ENCODE peak calls at places on chromosomes 6 and 20, in four cellular contexts. One of them, this sample, is unnamed.

GRCh38 chr6:144351338-144351737 is 66.2 kb downstream of the UTRN start:
- DNase-seq in GM10248: no peak
- DNase-seq in psoas muscle: no peak
- DNase-seq in PC-3: no peak
- DNase-seq in this sample: no peak

GRCh38 chr6:1388927-1389790 is at the start of gene FOXF2:
- DNase-seq in GM10248: no peak
- DNase-seq in psoas muscle: peak
- DNase-seq in PC-3: no peak
- DNase-seq in this sample: peak

GRCh38 chr6:136129365-136129764 is 120.7 kb downstream of the MTFR2 start:
- DNase-seq in GM10248: no peak
- DNase-seq in psoas muscle: no peak
- DNase-seq in PC-3: no peak
- DNase-seq in this sample: no peak

GRCh38 chr20:24653306-24653705 is 183.9 kb downstream of the SYNDIG1 start:
- DNase-seq in GM10248: no peak
- DNase-seq in psoas muscle: no peak
- DNase-seq in PC-3: peak
- DNase-seq in this sample: no peak

GRCh38 chr6:35673755-35674154 is 15.0 kb downstream of the FKBP5 start:
- DNase-seq in GM10248: no peak
- DNase-seq in psoas muscle: no peak
- DNase-seq in PC-3: no peak
- DNase-seq in this sample: no peak

GRCh38 chr6:34585512-34586045 is 29.4 kb upstream of the SPDEF start:
- DNase-seq in GM10248: no peak
- DNase-seq in psoas muscle: no peak
- DNase-seq in PC-3: no peak
- DNase-seq in this sample: no peak

GRCh38 chr6:38640216-38640909 is 634 bp upstream of the BTBD9 start:
- DNase-seq in GM10248: no peak
- DNase-seq in psoas muscle: no peak
- DNase-seq in PC-3: no peak
- DNase-seq in this sample: no peak

GRCh38 chr6:31144970-31145340 is 6.1 kb upstream of the PSORS1C2 start:
- DNase-seq in GM10248: no peak
- DNase-seq in psoas muscle: peak
- DNase-seq in PC-3: no peak
- DNase-seq in this sample: no peak

GRCh38 chr6:150008588-150008987 is 16.7 kb downstream of the RAET1L start:
- DNase-seq in GM10248: no peak
- DNase-seq in psoas muscle: no peak
- DNase-seq in PC-3: peak
- DNase-seq in this sample: no peak

DNA sequence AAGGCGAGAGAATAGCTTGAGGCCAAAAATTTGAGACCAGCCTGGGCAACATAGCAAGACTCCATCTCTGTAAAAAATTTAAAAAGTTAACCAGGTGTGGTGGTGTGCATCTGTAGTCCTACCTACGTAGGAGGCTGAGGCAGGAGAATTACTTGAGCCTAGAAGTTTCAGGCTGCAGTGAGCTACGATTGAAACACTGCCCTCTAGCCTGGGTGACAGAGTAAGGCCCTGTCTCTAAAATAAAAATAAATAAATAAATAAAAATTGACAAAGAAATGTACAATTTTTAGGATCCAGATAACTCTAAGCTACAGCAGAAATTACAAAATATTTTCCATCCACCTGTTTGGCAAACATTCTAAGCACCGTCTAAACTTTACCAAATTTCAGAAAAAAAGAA is 941.0 kb upstream of the ADGRB3 start:
- DNase-seq in GM10248: no peak
- DNase-seq in psoas muscle: no peak
- DNase-seq in PC-3: peak
- DNase-seq in this sample: no peak
- TF ChIP-seq CTCF in GM10248: no peak
- TF ChIP-seq CTCF in psoas muscle: no peak
- TF ChIP-seq CTCF in PC-3: peak
- TF ChIP-seq CTCF in this sample: no peak

GRCh38 chr20:45459606-45460005 is 9.9 kb upstream of the WFDC2 start:
- DNase-seq in GM10248: no peak
- DNase-seq in psoas muscle: no peak
- DNase-seq in PC-3: peak
- DNase-seq in this sample: no peak
- TF ChIP-seq CTCF in GM10248: no peak
- TF ChIP-seq CTCF in psoas muscle: no peak
- TF ChIP-seq CTCF in PC-3: peak
- TF ChIP-seq CTCF in this sample: no peak

DNA sequence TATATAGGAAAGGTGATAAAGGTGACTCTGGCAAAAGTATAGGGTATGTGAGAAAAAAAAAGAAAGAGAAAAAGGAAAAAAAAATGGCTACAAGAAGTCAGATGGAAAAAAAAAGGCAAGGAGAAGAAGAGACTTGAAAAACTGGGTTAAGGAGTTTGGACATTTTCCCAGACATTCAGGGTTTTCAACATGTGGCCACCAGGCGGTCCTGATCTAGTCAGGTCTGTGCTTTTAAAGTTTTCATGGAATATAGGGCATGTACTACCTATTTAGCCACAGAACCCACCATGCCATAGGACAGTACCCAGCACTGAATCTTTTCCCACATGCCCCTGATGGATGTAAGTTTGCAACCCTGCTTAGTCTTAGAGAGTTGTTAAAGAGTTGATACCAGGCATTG is 433.7 kb downstream of the MAFB start:
- DNase-seq in GM10248: no peak
- DNase-seq in psoas muscle: no peak
- DNase-seq in PC-3: no peak
- DNase-seq in this sample: no peak
- TF ChIP-seq CTCF in GM10248: no peak
- TF ChIP-seq CTCF in psoas muscle: no peak
- TF ChIP-seq CTCF in PC-3: no peak
- TF ChIP-seq CTCF in this sample: no peak

GRCh38 chr6:168232528-168232927 is 87.0 kb downstream of the DACT2 start:
- DNase-seq in GM10248: no peak
- DNase-seq in psoas muscle: no peak
- DNase-seq in PC-3: no peak
- DNase-seq in this sample: no peak

GRCh38 chr6:168229368-168229752 is 90.2 kb downstream of the DACT2 start:
- DNase-seq in GM10248: no peak
- DNase-seq in psoas muscle: no peak
- DNase-seq in PC-3: no peak
- DNase-seq in this sample: no peak

GRCh38 chr6:168232046-168232445 is 87.5 kb downstream of the DACT2 start:
- DNase-seq in GM10248: no peak
- DNase-seq in psoas muscle: no peak
- DNase-seq in PC-3: no peak
- DNase-seq in this sample: no peak

GRCh38 chr6:168231393-168231957 is 88.1 kb downstream of the DACT2 start:
- DNase-seq in GM10248: no peak
- DNase-seq in psoas muscle: no peak
- DNase-seq in PC-3: no peak
- DNase-seq in this sample: no peak

GRCh38 chr6:168232989-168233874 is 86.3 kb downstream of the DACT2 start:
- DNase-seq in GM10248: no peak
- DNase-seq in psoas muscle: no peak
- DNase-seq in PC-3: no peak
- DNase-seq in this sample: no peak
- TF ChIP-seq CTCF in GM10248: no peak
- TF ChIP-seq CTCF in psoas muscle: no peak
- TF ChIP-seq CTCF in PC-3: no peak
- TF ChIP-seq CTCF in this sample: no peak

DNA sequence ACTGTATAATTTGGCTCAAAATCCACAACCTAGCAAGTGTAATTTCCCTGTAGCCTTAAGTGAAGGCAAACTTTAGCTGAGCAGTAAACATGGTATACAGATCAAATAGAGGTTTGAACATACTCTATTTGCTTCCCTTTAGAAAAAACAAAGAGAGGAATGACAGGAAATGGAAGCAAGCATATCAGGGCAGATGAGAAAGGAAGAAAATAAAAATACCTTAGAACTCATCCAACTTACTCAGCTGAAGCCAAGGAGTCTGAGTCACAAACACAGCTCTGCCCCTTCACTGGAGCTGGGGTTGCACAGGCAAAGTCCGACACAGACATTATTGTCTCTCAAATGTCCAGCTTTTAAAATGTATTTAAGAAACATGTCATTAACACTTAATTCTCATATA is 379.9 kb upstream of the IRAK1BP1 start:
- DNase-seq in GM10248: no peak
- DNase-seq in psoas muscle: no peak
- DNase-seq in PC-3: no peak
- DNase-seq in this sample: no peak
- TF ChIP-seq CTCF in GM10248: no peak
- TF ChIP-seq CTCF in psoas muscle: no peak
- TF ChIP-seq CTCF in PC-3: no peak
- TF ChIP-seq CTCF in this sample: no peak

GRCh38 chr6:130381459-130382380 is 15.9 kb downstream of the TMEM200A start:
- DNase-seq in GM10248: no peak
- DNase-seq in psoas muscle: no peak
- DNase-seq in PC-3: no peak
- DNase-seq in this sample: no peak
- TF ChIP-seq CTCF in GM10248: peak
- TF ChIP-seq CTCF in psoas muscle: no peak
- TF ChIP-seq CTCF in PC-3: no peak
- TF ChIP-seq CTCF in this sample: peak

GRCh38 chr6:109081516-109081915 is 13.1 kb downstream of the SESN1 start:
- DNase-seq in GM10248: no peak
- DNase-seq in psoas muscle: no peak
- DNase-seq in PC-3: no peak
- DNase-seq in this sample: no peak

GRCh38 chr6:109079981-109080380 is 14.7 kb downstream of the SESN1 start:
- DNase-seq in GM10248: no peak
- DNase-seq in psoas muscle: peak
- DNase-seq in PC-3: no peak
- DNase-seq in this sample: no peak

GRCh38 chr6:109083657-109084056 is 11.0 kb downstream of the SESN1 start:
- DNase-seq in GM10248: no peak
- DNase-seq in psoas muscle: no peak
- DNase-seq in PC-3: no peak
- DNase-seq in this sample: no peak

GRCh38 chr6:109081026-109081425 is 13.6 kb downstream of the SESN1 start:
- DNase-seq in GM10248: no peak
- DNase-seq in psoas muscle: peak
- DNase-seq in PC-3: no peak
- DNase-seq in this sample: no peak

GRCh38 chr6:109082178-109082577 is 12.5 kb downstream of the SESN1 start:
- DNase-seq in GM10248: no peak
- DNase-seq in psoas muscle: no peak
- DNase-seq in PC-3: no peak
- DNase-seq in this sample: no peak
- TF ChIP-seq CTCF in GM10248: no peak
- TF ChIP-seq CTCF in psoas muscle: peak
- TF ChIP-seq CTCF in PC-3: no peak
- TF ChIP-seq CTCF in this sample: no peak

GRCh38 chr6:154143753-154144152 is 104.7 kb downstream of the OPRM1 start:
- DNase-seq in GM10248: no peak
- DNase-seq in psoas muscle: no peak
- DNase-seq in PC-3: no peak
- DNase-seq in this sample: no peak
- TF ChIP-seq CTCF in GM10248: no peak
- TF ChIP-seq CTCF in psoas muscle: no peak
- TF ChIP-seq CTCF in PC-3: no peak
- TF ChIP-seq CTCF in this sample: no peak

GRCh38 chr20:13006825-13007224 is 1.9 kb upstream of the SPTLC3 start:
- DNase-seq in GM10248: no peak
- DNase-seq in psoas muscle: no peak
- DNase-seq in PC-3: peak
- DNase-seq in this sample: no peak
- TF ChIP-seq CTCF in GM10248: no peak
- TF ChIP-seq CTCF in psoas muscle: no peak
- TF ChIP-seq CTCF in PC-3: no peak
- TF ChIP-seq CTCF in this sample: no peak

GRCh38 chr6:20791932-20792331 is 257.7 kb downstream of the CDKAL1 start:
- DNase-seq in GM10248: no peak
- DNase-seq in psoas muscle: no peak
- DNase-seq in PC-3: no peak
- DNase-seq in this sample: no peak

GRCh38 chr6:20791074-20791473 is 256.8 kb downstream of the CDKAL1 start:
- DNase-seq in GM10248: no peak
- DNase-seq in psoas muscle: no peak
- DNase-seq in PC-3: no peak
- DNase-seq in this sample: no peak

GRCh38 chr6:20790032-20790791 is 256.0 kb downstream of the CDKAL1 start:
- DNase-seq in GM10248: no peak
- DNase-seq in psoas muscle: no peak
- DNase-seq in PC-3: no peak
- DNase-seq in this sample: no peak

GRCh38 chr6:20793174-20793573 is 258.9 kb downstream of the CDKAL1 start:
- DNase-seq in GM10248: no peak
- DNase-seq in psoas muscle: no peak
- DNase-seq in PC-3: no peak
- DNase-seq in this sample: no peak

GRCh38 chr6:20789162-20789561 is 254.9 kb downstream of the CDKAL1 start:
- DNase-seq in GM10248: no peak
- DNase-seq in psoas muscle: no peak
- DNase-seq in PC-3: no peak
- DNase-seq in this sample: no peak
- TF ChIP-seq CTCF in GM10248: no peak
- TF ChIP-seq CTCF in psoas muscle: peak
- TF ChIP-seq CTCF in PC-3: no peak
- TF ChIP-seq CTCF in this sample: no peak